ENCODE peak calls at places on chromosomes 11 and 22, in six cellular contexts. G is B cell, P is lung, T is IMR-90, V is nephron progenitor cell, K is brain microvascular endothelial cell. O is an unnamed sample.

GRCh38 chr11:115919341-115920086 is 415.3 kb upstream of the CADM1 start:
- DNase-seq in V (no peak), T (peak), P (no peak), G (no peak), K (no peak), O (peak)

GRCh38 chr22:29139965-29140782 is 65.5 kb upstream of the EMID1 start:
- DNase-seq in T (peak), V (no peak), K (no peak), P (no peak), G (no peak), O (peak)

GRCh38 chr11:66224226-66224850 is 44.1 kb upstream of the RAB1B start:
- DNase-seq in K (no peak), G (no peak), T (no peak), P (no peak), V (no peak), O (no peak)

GRCh38 chr11:11988099-11988651 is 20.3 kb downstream of the DKK3 start:
- DNase-seq in G (no peak), T (peak), P (no peak), V (no peak), K (peak), O (no peak)

GRCh38 chr11:95108159-95108611 is 18.5 kb downstream of the ENDOD1 start:
- DNase-seq in K (peak), P (no peak), V (no peak), G (peak), T (peak), O (no peak)

GRCh38 chr11:48307760-48308386 is 1.9 kb downstream of the OR4S1 start:
- DNase-seq in V (peak), T (peak), P (peak), K (peak), G (peak), O (peak)

GRCh38 chr11:126355926-126356897 is 726 bp downstream of the ST3GAL4 start:
- DNase-seq in V (no peak), G (peak), K (no peak), T (no peak), P (no peak), O (no peak)

GRCh38 chr11:24872912-24873311 is 376.1 kb downstream of the LUZP2 start:
- DNase-seq in P (no peak), T (no peak), G (no peak), K (no peak), V (no peak), O (no peak)

GRCh38 chr22:24681236-24681635 is 78.2 kb downstream of the GGT1 start:
- DNase-seq in K (peak), G (no peak), P (no peak), T (peak), V (no peak), O (no peak)

GRCh38 chr22:41762980-41763779 is 37.3 kb upstream of the CCDC134 start:
- DNase-seq in T (no peak), P (no peak), V (peak), G (peak), K (peak), O (peak)

GRCh38 chr11:65524747-65525658 is at the start of gene SCYL1:
- DNase-seq in T (peak), P (peak), K (peak), G (peak), V (peak), O (peak)

GRCh38 chr11:126337121-126337471 is 18.4 kb upstream of the ST3GAL4 start:
- DNase-seq in V (no peak), P (no peak), T (no peak), K (no peak), G (no peak), O (no peak)

GRCh38 chr11:105840391-105840790 is 181.6 kb downstream of the MSANTD4 start:
- DNase-seq in G (no peak), K (peak), V (no peak), T (no peak), P (no peak), O (no peak)

GRCh38 chr11:9231848-9232177 is 33.3 kb downstream of the DENND5A start:
- DNase-seq in K (peak), G (peak), P (no peak), T (peak), V (no peak), O (no peak)

GRCh38 chr11:95266751-95267374 is 35.9 kb upstream of the SESN3 start:
- DNase-seq in G (no peak), V (no peak), P (no peak), T (no peak), K (no peak), O (no peak)

GRCh38 chr11:42595856-42596255 is 715.9 kb upstream of the API5 start:
- DNase-seq in K (no peak), P (no peak), V (no peak), G (no peak), T (no peak), O (no peak)

GRCh38 chr11:134414772-134415765 is 3.0 kb upstream of the B3GAT1 start:
- DNase-seq in G (no peak), T (no peak), P (no peak), V (no peak), K (no peak), O (no peak)

GRCh38 chr11:42234381-42235035 is 775.1 kb upstream of the LRRC4C start:
- DNase-seq in V (no peak), G (no peak), K (peak), T (no peak), P (no peak), O (no peak)

GRCh38 chr11:122197055-122197987 is 81.3 kb upstream of the BLID start:
- DNase-seq in V (no peak), K (peak), T (peak), P (no peak), G (no peak), O (no peak)

GRCh38 chr11:120515186-120515723 is 3.7 kb downstream of the GRIK4 start:
- DNase-seq in P (no peak), T (no peak), G (no peak), K (no peak), V (no peak), O (no peak)

GRCh38 chr22:50674127-50674493 is 1.5 kb downstream of the SHANK3 start:
- DNase-seq in K (no peak), V (peak), G (no peak), P (no peak), T (no peak), O (no peak)

GRCh38 chr11:66221726-66222236 is 46.7 kb upstream of the RAB1B start:
- DNase-seq in G (no peak), T (peak), P (no peak), V (no peak), K (no peak), O (peak)

GRCh38 chr11:128302425-128303186 is 284.8 kb downstream of the ETS1 start:
- DNase-seq in G (peak), V (no peak), P (no peak), K (no peak), T (no peak), O (no peak)

GRCh38 chr22:45268958-45269844 is 15.5 kb upstream of the UPK3A start:
- DNase-seq in P (peak), K (no peak), V (peak), G (peak), T (peak), O (peak)

GRCh38 chr11:35236667-35237003 is 97.7 kb downstream of the CD44 start:
- DNase-seq in T (peak), K (peak), V (no peak), P (no peak), G (no peak), O (no peak)

GRCh38 chr11:35238882-35239281 is 99.9 kb downstream of the CD44 start:
- DNase-seq in V (no peak), K (no peak), P (no peak), G (no peak), T (no peak), O (no peak)

GRCh38 chr11:35239476-35240075 is 100.6 kb downstream of the CD44 start:
- DNase-seq in T (no peak), V (no peak), P (no peak), G (no peak), K (no peak), O (no peak)

GRCh38 chr11:35237345-35237744 is 98.4 kb downstream of the CD44 start:
- DNase-seq in P (no peak), G (no peak), V (no peak), T (no peak), K (no peak), O (no peak)

DNA sequence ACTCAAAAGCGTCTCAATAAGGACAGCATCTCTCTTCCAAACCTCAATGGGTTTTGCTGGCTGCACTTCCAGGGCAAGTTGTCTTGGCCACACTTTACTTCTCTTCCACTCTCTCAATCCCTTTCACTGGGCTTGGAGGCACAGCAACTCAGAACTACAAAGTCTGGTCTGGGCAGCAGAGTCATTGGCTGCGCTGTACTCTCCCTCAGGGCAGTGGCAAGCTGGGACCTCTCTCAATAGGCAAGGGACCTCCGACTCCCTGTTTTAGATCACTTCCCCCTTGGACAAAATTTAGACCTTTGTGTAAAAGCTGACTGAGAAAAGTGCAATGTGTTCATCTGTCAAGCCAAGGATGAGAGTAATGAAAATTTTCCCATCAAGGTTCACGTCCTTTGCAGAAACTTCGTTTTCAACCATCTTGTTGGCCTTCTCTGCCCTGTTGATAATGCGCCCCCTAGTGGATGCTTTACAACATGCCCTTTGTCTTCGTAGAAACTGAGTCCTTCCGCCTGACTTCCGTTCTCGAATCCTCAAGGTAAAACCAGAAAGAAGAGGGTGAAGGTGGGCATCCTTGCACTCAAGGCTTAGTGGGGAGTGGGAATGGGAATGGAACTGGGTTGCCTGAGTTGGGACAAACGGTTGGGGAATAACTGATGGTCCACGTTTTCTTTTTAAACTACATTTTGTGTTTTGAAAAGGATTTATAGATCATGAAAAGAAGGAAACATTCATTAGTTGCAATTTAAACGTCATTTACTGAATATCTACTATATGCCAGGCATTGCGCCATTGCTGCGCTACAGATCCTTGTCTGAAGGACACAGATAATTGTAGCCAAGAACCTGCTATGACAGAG is 99.1 kb downstream of the CD44 start:
- DNase-seq in P (peak), T (no peak), K (peak), V (peak), G (peak), O (peak)
- TF ChIP-seq CTCF in P (peak), T (peak), K (peak), V (peak), G (peak), O (peak)

GRCh38 chr22:19843857-19844422 is 10.7 kb downstream of the GNB1L start:
- DNase-seq in P (no peak), K (no peak), V (no peak), T (no peak), G (no peak), O (no peak)

GRCh38 chr22:19843107-19843856 is 11.4 kb downstream of the GNB1L start:
- DNase-seq in T (no peak), K (no peak), P (no peak), G (no peak), V (no peak), O (no peak)

GRCh38 chr22:19846620-19847344 is 7.9 kb downstream of the GNB1L start:
- DNase-seq in P (no peak), V (no peak), T (no peak), G (no peak), K (no peak), O (no peak)

GRCh38 chr22:19845369-19845722 is 9.3 kb downstream of the GNB1L start:
- DNase-seq in P (no peak), G (no peak), T (no peak), V (no peak), K (no peak), O (no peak)

DNA sequence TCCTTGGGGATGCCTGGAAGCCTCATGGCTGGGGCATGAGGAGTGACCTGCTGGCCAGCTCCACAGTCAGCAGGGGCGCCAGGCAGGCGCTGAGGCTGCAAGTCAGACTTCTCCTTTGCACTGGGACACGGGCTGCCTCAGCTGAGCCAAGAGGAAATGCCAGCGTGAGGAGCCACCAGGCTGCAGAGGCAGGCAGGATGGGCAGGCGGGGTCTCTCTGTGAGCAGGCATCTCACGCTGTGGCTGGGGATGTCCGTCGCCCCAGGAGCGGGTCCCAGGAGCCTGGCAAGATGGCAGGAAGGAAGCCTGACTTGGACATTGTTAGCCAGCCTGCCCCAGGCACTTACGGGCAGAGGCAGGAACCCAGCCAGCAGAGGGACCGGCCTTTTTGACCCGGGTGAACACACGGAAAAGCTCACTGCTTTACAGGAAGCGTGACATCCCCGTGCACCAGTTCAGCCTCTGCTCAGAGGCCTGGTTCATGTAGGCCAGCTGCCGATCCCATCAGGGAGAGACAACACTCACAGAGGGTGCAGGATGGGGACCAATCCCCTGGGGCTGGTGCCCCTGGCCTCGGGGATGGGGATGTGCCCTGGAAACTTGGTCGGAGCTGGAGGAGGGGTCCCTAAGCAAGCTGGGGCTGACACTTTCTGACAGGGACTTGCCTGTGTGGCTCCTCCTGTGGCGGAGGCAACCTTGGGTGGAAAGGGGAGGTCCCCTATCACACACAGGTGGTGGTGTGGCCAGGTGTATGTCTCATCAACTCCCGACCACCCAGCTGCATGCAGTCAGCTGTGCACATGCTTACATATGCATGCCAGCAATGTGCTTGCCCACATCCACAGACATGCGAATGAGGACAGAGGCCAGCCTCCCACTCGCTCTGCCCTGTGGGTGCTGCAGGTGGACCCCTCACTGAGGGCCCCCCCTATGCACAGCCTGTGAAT is 10.0 kb downstream of the GNB1L start:
- DNase-seq in K (peak), T (peak), P (peak), G (no peak), V (no peak), O (no peak)
- TF ChIP-seq CTCF in K (peak), T (no peak), P (no peak), G (no peak), V (no peak), O (no peak)

GRCh38 chr22:30531651-30532608 is 14.6 kb downstream of the SEC14L6 start:
- DNase-seq in V (no peak), P (no peak), G (no peak), T (no peak), K (no peak), O (no peak)
- TF ChIP-seq CTCF in V (no peak), P (no peak), G (no peak), T (no peak), K (peak), O (no peak)

GRCh38 chr22:43592470-43592869 is 180.7 kb downstream of the MPPED1 start:
- DNase-seq in P (no peak), G (no peak), K (no peak), T (peak), V (peak), O (no peak)
- TF ChIP-seq CTCF in P (no peak), G (no peak), K (no peak), T (peak), V (no peak), O (no peak)

DNA sequence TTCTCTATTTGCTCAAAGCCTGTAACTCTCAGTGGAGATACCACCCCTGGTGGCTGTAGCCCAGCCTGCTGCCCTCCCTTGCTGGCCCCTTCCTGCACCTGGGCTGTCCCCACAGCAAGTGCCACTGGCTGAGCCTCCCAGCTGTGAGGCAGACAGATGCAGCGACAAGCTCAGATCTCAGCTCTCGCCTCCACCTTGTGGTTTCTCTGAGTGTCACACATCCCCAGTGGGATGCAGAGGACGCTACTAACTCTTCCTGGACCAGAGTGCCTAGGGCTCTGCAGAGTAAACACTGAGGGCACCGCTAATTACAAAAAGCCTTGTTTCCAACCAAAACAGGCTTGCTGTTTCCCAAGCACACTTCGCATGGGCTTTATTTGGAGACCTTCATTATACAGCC is 8.9 kb downstream of the YPEL1 start:
- DNase-seq in K (no peak), G (peak), P (no peak), V (peak), T (no peak), O (peak)
- TF ChIP-seq CTCF in K (peak), G (peak), P (no peak), V (peak), T (no peak), O (peak)

GRCh38 chr11:62705880-62706831 is 1.1 kb downstream of the BSCL2 start:
- DNase-seq in K (peak), T (peak), P (peak), G (peak), V (peak), O (peak)

GRCh38 chr11:62707277-62707771 is at the start of the genes BSCL2 and GNG3:
- DNase-seq in K (no peak), T (no peak), V (peak), G (peak), P (no peak), O (peak)

GRCh38 chr11:62706841-62707240 is 383 bp downstream of the BSCL2 start:
- DNase-seq in T (no peak), G (no peak), V (no peak), P (no peak), K (no peak), O (no peak)

GRCh38 chr11:62702241-62702640 is 5.0 kb downstream of the BSCL2 start:
- DNase-seq in T (no peak), V (no peak), G (no peak), K (no peak), P (no peak), O (no peak)

GRCh38 chr11:62705401-62705800 is 1.8 kb downstream of the BSCL2 start:
- DNase-seq in T (no peak), G (no peak), P (no peak), V (no peak), K (no peak), O (no peak)
- TF ChIP-seq CTCF in T (no peak), G (no peak), P (no peak), V (no peak), K (no peak), O (no peak)